ENCODE peak calls at places on chromosomes 2 and 18, in four cellular contexts. B is IMR-90, E is Peyer's patch, Y is ovary. V is an unnamed sample. For H3K27me3, the result is how much of the 10 kb centered on the place peaks cover.

GRCh38 chr2:79670198-79670597 is 157.3 kb downstream of the CTNNA2 start:
- DNase-seq in E (no peak), B (no peak), Y (no peak), V (no peak)

GRCh38 chr2:55519908-55520885 is 679 bp downstream of the CFAP36 start:
- DNase-seq in Y (no peak), E (peak), B (peak), V (peak)

GRCh38 chr2:108579631-108580030 is 45.4 kb downstream of the LIMS1 start:
- DNase-seq in B (peak), E (no peak), Y (no peak), V (peak)

GRCh38 chr2:152432765-152433164 is 97.8 kb downstream of the FMNL2 start:
- DNase-seq in E (no peak), Y (no peak), B (no peak), V (no peak)

GRCh38 chr2:196967126-196967525 is 40.6 kb upstream of the PGAP1 start:
- DNase-seq in Y (no peak), E (no peak), B (peak), V (no peak)

GRCh38 chr2:8457620-8458255 is 224.1 kb upstream of the ID2 start:
- DNase-seq in B (no peak), E (peak), Y (no peak), V (peak)

GRCh38 chr2:218229239-218229638 is 12.2 kb downstream of the ARPC2 start:
- DNase-seq in B (peak), Y (no peak), E (no peak), V (no peak)

GRCh38 chr2:1550658-1551316 is 137.5 kb downstream of the TPO start:
- DNase-seq in B (peak), E (peak), Y (peak), V (peak)

GRCh38 chr2:5409925-5410360 is 282.2 kb upstream of the SOX11 start:
- DNase-seq in E (no peak), B (no peak), Y (no peak), V (no peak)

GRCh38 chr2:191677091-191677645 is 768 bp upstream of the NABP1 start:
- DNase-seq in B (peak), E (peak), Y (no peak), V (peak)

GRCh38 chr2:170013802-170014551 is 164.0 kb upstream of the MYO3B start:
- DNase-seq in Y (no peak), B (peak), E (no peak), V (no peak)

GRCh38 chr18:39318008-39318407 is 1752.4 kb upstream of the CELF4 start:
- DNase-seq in B (no peak), E (no peak), Y (no peak), V (no peak)

GRCh38 chr2:161030260-161031063 is 129.8 kb upstream of the TANK start:
- DNase-seq in B (peak), Y (no peak), E (peak), V (no peak)

DNA sequence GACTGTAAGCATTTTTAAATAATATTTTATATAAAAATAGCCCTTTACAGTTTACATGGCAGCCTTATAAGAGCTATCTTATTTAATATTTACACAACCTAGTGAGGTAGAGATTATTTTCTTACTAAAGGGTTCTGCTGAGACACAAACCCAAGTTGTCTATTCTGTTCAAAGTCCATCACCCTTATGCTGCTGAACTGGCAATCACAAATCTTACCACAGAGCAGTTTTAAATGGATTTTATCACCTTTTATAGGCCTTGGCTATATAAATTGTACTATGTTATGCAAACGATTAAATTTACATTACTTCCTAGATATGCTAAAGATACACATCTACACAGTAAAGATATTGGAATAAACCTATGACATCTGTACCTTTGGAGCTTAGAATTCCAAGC is 40.7 kb downstream of the RBM45 start:
- DNase-seq in B (no peak), Y (no peak), E (no peak), V (no peak)
- TF ChIP-seq CTCF in B (no peak), Y (no peak), E (no peak), V (no peak)

GRCh38 chr18:31685097-31686082 is 1.0 kb upstream of the B4GALT6 start:
- DNase-seq in Y (peak), E (peak), B (peak), V (peak)
- TF ChIP-seq POLR2A in Y (no peak), E (peak), B (no peak), V (peak)

GRCh38 chr18:12309683-12310198 is 1.7 kb downstream of the TUBB6 start:
- DNase-seq in E (no peak), Y (no peak), B (no peak), V (no peak)
- H3K27me3 ChIP-seq in E (under half), Y (under half), B (under half), V (under half)

GRCh38 chr2:41869542-41870256 is 178.1 kb upstream of the PKDCC start:
- DNase-seq in E (peak), Y (peak), B (peak), V (peak)
- TF ChIP-seq CTCF in E (peak), Y (peak), B (peak), V (peak)

GRCh38 chr2:206084468-206084869 is 1.5 kb downstream of the INO80D start:
- DNase-seq in Y (peak), B (peak), E (peak), V (peak)
- TF ChIP-seq POLR2A in Y (peak), B (peak), E (peak), V (peak)

GRCh38 chr2:71466301-71467179 is 13.2 kb downstream of the DYSF start:
- DNase-seq in B (no peak), Y (no peak), E (no peak), V (no peak)

GRCh38 chr2:71465961-71466300 is 12.6 kb downstream of the DYSF start:
- DNase-seq in B (no peak), Y (no peak), E (no peak), V (no peak)

GRCh38 chr2:71467180-71467815 is 13.9 kb downstream of the DYSF start:
- DNase-seq in E (no peak), B (no peak), Y (no peak), V (no peak)

GRCh38 chr2:71469403-71470398 is 16.3 kb downstream of the DYSF start:
- DNase-seq in E (no peak), Y (no peak), B (no peak), V (no peak)

GRCh38 chr2:71468279-71469015 is 15.1 kb downstream of the DYSF start:
- DNase-seq in E (no peak), B (no peak), Y (no peak), V (no peak)
- H3K27me3 ChIP-seq in E (under half), B (half or more), Y (under half), V (under half)

DNA sequence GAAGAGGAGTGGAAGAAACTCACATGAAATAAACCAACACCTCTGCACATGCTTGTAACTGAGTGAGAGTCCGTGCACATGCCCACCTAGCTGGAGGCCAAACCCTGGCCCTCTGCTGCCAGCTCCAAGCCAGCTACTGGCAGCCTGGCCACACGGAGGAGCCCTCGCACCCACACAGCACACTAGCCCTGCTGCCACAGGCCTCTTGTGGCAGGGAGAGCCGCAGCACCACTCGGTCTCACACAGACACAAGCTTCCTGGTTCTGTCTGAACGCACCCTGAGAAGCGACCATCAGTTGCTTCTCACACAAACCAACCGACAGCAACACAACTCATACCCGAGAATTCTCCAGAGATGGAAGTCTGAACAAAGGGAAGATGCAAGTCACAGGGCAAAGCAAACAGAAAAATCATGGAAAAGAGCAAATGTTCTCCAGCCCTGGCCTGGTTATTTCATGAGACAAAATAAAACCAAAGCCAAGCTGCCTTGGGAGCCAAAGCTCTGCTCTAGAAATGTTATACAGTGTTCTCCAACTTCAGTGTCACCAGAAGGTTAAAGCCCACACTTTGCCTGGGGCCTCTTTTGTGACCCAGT is 65.1 kb downstream of the FBXO15 start:
- DNase-seq in B (peak), E (peak), Y (no peak), V (peak)
- TF ChIP-seq CTCF in B (peak), E (peak), Y (no peak), V (peak)

GRCh38 chr2:176272870-176273269 is 3.6 kb downstream of the MTX2 start:
- DNase-seq in E (no peak), Y (no peak), B (no peak), V (no peak)

GRCh38 chr2:176268976-176269318 is 295 bp upstream of the MTX2 start:
- DNase-seq in B (no peak), E (no peak), Y (no peak), V (no peak)

GRCh38 chr2:176270100-176270750 is 983 bp downstream of the MTX2 start:
- DNase-seq in Y (no peak), B (peak), E (no peak), V (peak)

DNA sequence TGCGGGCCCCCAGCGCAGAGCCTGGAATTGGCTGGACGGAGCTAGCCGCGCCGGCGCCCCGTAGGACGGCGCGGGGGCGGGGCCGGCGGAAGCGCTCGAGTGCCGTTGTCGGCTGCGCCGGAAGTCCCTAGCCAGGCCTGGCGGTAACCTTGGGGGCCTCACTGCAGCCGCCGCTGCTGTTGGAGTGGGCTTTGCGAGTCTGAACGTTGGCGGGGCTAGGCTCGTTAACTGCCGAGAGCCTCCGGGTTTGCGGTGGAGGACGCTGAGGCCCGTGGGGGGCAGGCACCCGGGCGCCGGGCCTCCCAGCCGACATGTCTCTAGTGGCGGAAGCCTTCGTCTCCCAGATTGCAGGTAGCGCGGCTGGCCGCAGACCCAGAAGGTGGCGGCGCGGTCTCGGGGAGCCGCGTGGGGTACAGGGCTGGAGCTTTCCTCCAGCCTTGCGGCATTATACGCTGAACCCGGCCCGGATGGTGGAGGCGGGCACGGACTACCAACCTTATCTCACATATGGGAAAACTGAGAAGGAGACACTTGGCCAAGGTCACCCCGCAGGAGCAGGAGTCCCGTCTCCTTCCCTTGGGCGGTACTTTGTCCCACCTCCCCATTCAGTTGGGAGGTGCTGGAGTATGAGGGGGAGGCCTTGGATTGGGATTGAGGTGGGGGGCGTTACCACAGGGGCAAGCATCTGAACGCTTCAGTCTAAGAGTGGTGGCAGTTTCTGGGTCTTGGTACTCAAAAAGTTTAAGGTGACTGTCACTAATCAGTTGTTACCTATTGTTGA is at the start of gene MTX2:
- DNase-seq in Y (peak), E (peak), B (peak), V (peak)
- TF ChIP-seq POLR2A in Y (peak), E (peak), B (peak), V (peak)